ENCODE peak calls at places on chromosomes 3 and 15, in eight cellular contexts. One of them, this sample, is unnamed.

GRCh38 chr3:121627622-121628021 is 33.1 kb downstream of the HCLS1 start:
- DNase-seq in AG10803: no peak
- DNase-seq in astrocyte of the spinal cord: no peak
- DNase-seq in endodermal cell: no peak
- DNase-seq in heart left ventricle: no peak
- DNase-seq in CD4-positive, CD25-positive, alpha-beta regulatory T cell: no peak
- DNase-seq in PC-9: no peak
- DNase-seq in CD4-positive, alpha-beta memory T cell: no peak
- DNase-seq in this sample: no peak

GRCh38 chr3:127254730-127255129 is 33.1 kb downstream of the PRR20G start:
- DNase-seq in AG10803: no peak
- DNase-seq in astrocyte of the spinal cord: no peak
- DNase-seq in endodermal cell: no peak
- DNase-seq in heart left ventricle: no peak
- DNase-seq in CD4-positive, CD25-positive, alpha-beta regulatory T cell: no peak
- DNase-seq in PC-9: no peak
- DNase-seq in CD4-positive, alpha-beta memory T cell: no peak
- DNase-seq in this sample: no peak

GRCh38 chr3:109532257-109533216 is 195.2 kb upstream of the DPPA4 start:
- DNase-seq in AG10803: peak
- DNase-seq in astrocyte of the spinal cord: peak
- DNase-seq in endodermal cell: peak
- DNase-seq in heart left ventricle: no peak
- DNase-seq in CD4-positive, CD25-positive, alpha-beta regulatory T cell: peak
- DNase-seq in PC-9: peak
- DNase-seq in CD4-positive, alpha-beta memory T cell: peak
- DNase-seq in this sample: peak

GRCh38 chr3:23921052-23921511 is 4.2 kb downstream of the RPL15 start:
- DNase-seq in AG10803: no peak
- DNase-seq in astrocyte of the spinal cord: no peak
- DNase-seq in endodermal cell: no peak
- DNase-seq in heart left ventricle: no peak
- DNase-seq in CD4-positive, CD25-positive, alpha-beta regulatory T cell: no peak
- DNase-seq in PC-9: no peak
- DNase-seq in CD4-positive, alpha-beta memory T cell: no peak
- DNase-seq in this sample: no peak

GRCh38 chr15:101801048-101801447 is 2.3 kb upstream of the OR4F6 start:
- DNase-seq in AG10803: no peak
- DNase-seq in astrocyte of the spinal cord: no peak
- DNase-seq in endodermal cell: no peak
- DNase-seq in heart left ventricle: no peak
- DNase-seq in CD4-positive, CD25-positive, alpha-beta regulatory T cell: no peak
- DNase-seq in PC-9: no peak
- DNase-seq in CD4-positive, alpha-beta memory T cell: no peak
- DNase-seq in this sample: no peak

GRCh38 chr3:129992781-129993180 is 18.3 kb downstream of the TRH start:
- DNase-seq in AG10803: no peak
- DNase-seq in astrocyte of the spinal cord: no peak
- DNase-seq in endodermal cell: peak
- DNase-seq in heart left ventricle: no peak
- DNase-seq in CD4-positive, CD25-positive, alpha-beta regulatory T cell: no peak
- DNase-seq in PC-9: no peak
- DNase-seq in CD4-positive, alpha-beta memory T cell: no peak
- DNase-seq in this sample: peak

GRCh38 chr3:138300657-138301056 is 29.0 kb downstream of the NME9 start:
- DNase-seq in AG10803: no peak
- DNase-seq in astrocyte of the spinal cord: no peak
- DNase-seq in endodermal cell: no peak
- DNase-seq in heart left ventricle: no peak
- DNase-seq in CD4-positive, CD25-positive, alpha-beta regulatory T cell: no peak
- DNase-seq in PC-9: no peak
- DNase-seq in CD4-positive, alpha-beta memory T cell: no peak
- DNase-seq in this sample: no peak

GRCh38 chr15:99944131-99944530 is 210.9 kb upstream of the LYSMD4 start:
- DNase-seq in AG10803: no peak
- DNase-seq in astrocyte of the spinal cord: no peak
- DNase-seq in endodermal cell: no peak
- DNase-seq in heart left ventricle: no peak
- DNase-seq in CD4-positive, CD25-positive, alpha-beta regulatory T cell: no peak
- DNase-seq in PC-9: no peak
- DNase-seq in CD4-positive, alpha-beta memory T cell: no peak
- DNase-seq in this sample: no peak

GRCh38 chr15:40047413-40048154 is 8.6 kb upstream of the SRP14 start:
- DNase-seq in AG10803: peak
- DNase-seq in astrocyte of the spinal cord: peak
- DNase-seq in endodermal cell: peak
- DNase-seq in heart left ventricle: peak
- DNase-seq in CD4-positive, CD25-positive, alpha-beta regulatory T cell: peak
- DNase-seq in PC-9: peak
- DNase-seq in CD4-positive, alpha-beta memory T cell: no peak
- DNase-seq in this sample: no peak

GRCh38 chr15:40045572-40046217 is 6.7 kb upstream of the SRP14 start:
- DNase-seq in AG10803: no peak
- DNase-seq in astrocyte of the spinal cord: no peak
- DNase-seq in endodermal cell: peak
- DNase-seq in heart left ventricle: no peak
- DNase-seq in CD4-positive, CD25-positive, alpha-beta regulatory T cell: no peak
- DNase-seq in PC-9: no peak
- DNase-seq in CD4-positive, alpha-beta memory T cell: no peak
- DNase-seq in this sample: peak

GRCh38 chr15:40049076-40049475 is 10.1 kb upstream of the SRP14 start:
- DNase-seq in AG10803: no peak
- DNase-seq in astrocyte of the spinal cord: no peak
- DNase-seq in endodermal cell: peak
- DNase-seq in heart left ventricle: no peak
- DNase-seq in CD4-positive, CD25-positive, alpha-beta regulatory T cell: no peak
- DNase-seq in PC-9: no peak
- DNase-seq in CD4-positive, alpha-beta memory T cell: no peak
- DNase-seq in this sample: no peak

GRCh38 chr15:40046721-40047412 is 7.9 kb upstream of the SRP14 start:
- DNase-seq in AG10803: peak
- DNase-seq in astrocyte of the spinal cord: peak
- DNase-seq in endodermal cell: no peak
- DNase-seq in heart left ventricle: no peak
- DNase-seq in CD4-positive, CD25-positive, alpha-beta regulatory T cell: no peak
- DNase-seq in PC-9: peak
- DNase-seq in CD4-positive, alpha-beta memory T cell: no peak
- DNase-seq in this sample: no peak

DNA sequence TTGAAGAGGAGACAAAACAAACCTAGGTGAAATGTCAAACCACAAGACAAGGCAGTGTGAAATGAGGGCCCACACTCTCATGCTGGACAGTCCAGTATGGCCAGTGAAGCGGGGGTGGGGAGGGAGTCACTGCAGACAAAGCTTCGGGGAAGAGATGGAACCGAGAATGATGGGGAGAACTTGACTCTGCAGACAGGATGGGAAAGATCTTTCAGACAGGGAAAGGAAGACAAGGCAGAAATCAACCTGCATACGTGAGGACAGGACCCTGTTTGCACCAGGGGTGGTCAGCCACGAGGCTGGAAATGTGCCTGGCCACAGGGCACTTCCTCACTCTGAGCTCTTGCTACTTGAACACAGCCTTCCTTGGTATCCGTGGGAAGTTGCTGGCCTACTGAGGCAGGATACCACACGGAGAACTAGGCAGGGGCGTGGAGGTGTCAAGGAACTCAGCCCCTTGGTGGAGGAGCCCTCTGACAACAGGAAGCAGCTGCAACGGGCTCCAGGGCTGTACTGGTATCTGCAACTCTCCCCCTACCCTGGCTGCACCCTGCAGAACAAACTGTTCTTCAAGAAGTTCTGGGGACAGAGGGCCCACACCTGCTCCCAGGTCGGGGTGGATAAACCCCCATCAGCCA is 9.3 kb upstream of the SRP14 start:
- DNase-seq in AG10803: no peak
- DNase-seq in astrocyte of the spinal cord: no peak
- DNase-seq in endodermal cell: no peak
- DNase-seq in heart left ventricle: no peak
- DNase-seq in CD4-positive, CD25-positive, alpha-beta regulatory T cell: peak
- DNase-seq in PC-9: no peak
- DNase-seq in CD4-positive, alpha-beta memory T cell: no peak
- DNase-seq in this sample: no peak
- H3K4me3 ChIP-seq in AG10803: no peak
- H3K4me3 ChIP-seq in astrocyte of the spinal cord: no peak
- H3K4me3 ChIP-seq in endodermal cell: no peak
- H3K4me3 ChIP-seq in heart left ventricle: no peak
- H3K4me3 ChIP-seq in CD4-positive, CD25-positive, alpha-beta regulatory T cell: peak
- H3K4me3 ChIP-seq in PC-9: no peak
- H3K4me3 ChIP-seq in CD4-positive, alpha-beta memory T cell: peak
- H3K4me3 ChIP-seq in this sample: no peak

GRCh38 chr3:111859974-111860859 is 1.2 kb downstream of the PHLDB2 start:
- DNase-seq in AG10803: peak
- DNase-seq in astrocyte of the spinal cord: peak
- DNase-seq in endodermal cell: peak
- DNase-seq in heart left ventricle: peak
- DNase-seq in CD4-positive, CD25-positive, alpha-beta regulatory T cell: peak
- DNase-seq in PC-9: peak
- DNase-seq in CD4-positive, alpha-beta memory T cell: peak
- DNase-seq in this sample: peak

GRCh38 chr3:111856501-111856900 is 2.6 kb upstream of the PHLDB2 start:
- DNase-seq in AG10803: no peak
- DNase-seq in astrocyte of the spinal cord: no peak
- DNase-seq in endodermal cell: no peak
- DNase-seq in heart left ventricle: no peak
- DNase-seq in CD4-positive, CD25-positive, alpha-beta regulatory T cell: no peak
- DNase-seq in PC-9: no peak
- DNase-seq in CD4-positive, alpha-beta memory T cell: no peak
- DNase-seq in this sample: no peak

GRCh38 chr3:111859061-111859973 is at the start of gene PHLDB2:
- DNase-seq in AG10803: peak
- DNase-seq in astrocyte of the spinal cord: peak
- DNase-seq in endodermal cell: peak
- DNase-seq in heart left ventricle: peak
- DNase-seq in CD4-positive, CD25-positive, alpha-beta regulatory T cell: peak
- DNase-seq in PC-9: peak
- DNase-seq in CD4-positive, alpha-beta memory T cell: peak
- DNase-seq in this sample: peak

GRCh38 chr3:111857474-111857873 is 1.6 kb upstream of the PHLDB2 start:
- DNase-seq in AG10803: no peak
- DNase-seq in astrocyte of the spinal cord: no peak
- DNase-seq in endodermal cell: no peak
- DNase-seq in heart left ventricle: no peak
- DNase-seq in CD4-positive, CD25-positive, alpha-beta regulatory T cell: no peak
- DNase-seq in PC-9: no peak
- DNase-seq in CD4-positive, alpha-beta memory T cell: no peak
- DNase-seq in this sample: no peak

DNA sequence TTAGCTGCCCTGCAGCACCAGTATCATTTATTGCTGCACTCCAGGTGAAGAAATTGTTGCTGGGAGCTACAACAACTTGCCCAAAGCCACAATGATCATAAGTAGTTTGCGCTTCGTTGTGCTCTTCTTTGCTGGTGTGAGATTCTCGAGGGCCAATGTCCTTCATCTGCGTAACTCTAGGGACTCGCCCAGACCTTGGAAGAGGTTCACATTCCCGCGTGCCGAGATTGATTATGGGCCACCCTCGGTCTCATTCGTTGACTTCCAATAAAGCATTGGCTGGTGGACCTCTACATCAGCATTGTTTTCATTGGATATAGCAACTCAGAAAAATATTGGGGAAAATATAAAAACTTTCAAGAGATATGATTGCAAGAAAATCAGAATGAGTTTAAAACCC is 424 bp upstream of the PHLDB2 start:
- DNase-seq in AG10803: no peak
- DNase-seq in astrocyte of the spinal cord: no peak
- DNase-seq in endodermal cell: peak
- DNase-seq in heart left ventricle: no peak
- DNase-seq in CD4-positive, CD25-positive, alpha-beta regulatory T cell: no peak
- DNase-seq in PC-9: no peak
- DNase-seq in CD4-positive, alpha-beta memory T cell: no peak
- DNase-seq in this sample: no peak
- H3K4me3 ChIP-seq in AG10803: peak
- H3K4me3 ChIP-seq in astrocyte of the spinal cord: peak
- H3K4me3 ChIP-seq in endodermal cell: peak
- H3K4me3 ChIP-seq in heart left ventricle: peak
- H3K4me3 ChIP-seq in CD4-positive, CD25-positive, alpha-beta regulatory T cell: peak
- H3K4me3 ChIP-seq in PC-9: peak
- H3K4me3 ChIP-seq in CD4-positive, alpha-beta memory T cell: no peak
- H3K4me3 ChIP-seq in this sample: peak

DNA sequence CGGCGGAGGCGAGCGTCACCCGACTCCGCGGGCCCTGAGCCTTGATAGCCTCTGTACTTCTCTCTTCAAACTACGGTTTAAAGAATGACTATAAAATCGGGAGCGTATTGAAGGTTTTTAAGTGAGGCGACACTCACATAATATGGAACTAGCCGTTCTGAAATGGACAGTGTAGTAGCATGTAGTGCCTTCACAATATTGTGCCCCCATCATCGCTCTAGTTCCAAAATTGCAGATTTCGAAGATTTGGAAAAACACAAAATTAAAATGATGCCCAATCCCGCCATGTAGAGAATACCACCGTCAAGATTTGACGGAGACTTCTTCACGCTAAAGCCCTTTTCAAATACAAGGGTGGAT is 330 bp upstream of the TAMM41 start:
- DNase-seq in AG10803: no peak
- DNase-seq in astrocyte of the spinal cord: no peak
- DNase-seq in endodermal cell: no peak
- DNase-seq in heart left ventricle: no peak
- DNase-seq in CD4-positive, CD25-positive, alpha-beta regulatory T cell: no peak
- DNase-seq in PC-9: no peak
- DNase-seq in CD4-positive, alpha-beta memory T cell: no peak
- DNase-seq in this sample: no peak
- H3K4me3 ChIP-seq in AG10803: peak
- H3K4me3 ChIP-seq in astrocyte of the spinal cord: peak
- H3K4me3 ChIP-seq in endodermal cell: peak
- H3K4me3 ChIP-seq in heart left ventricle: peak
- H3K4me3 ChIP-seq in CD4-positive, CD25-positive, alpha-beta regulatory T cell: peak
- H3K4me3 ChIP-seq in PC-9: peak
- H3K4me3 ChIP-seq in CD4-positive, alpha-beta memory T cell: no peak
- H3K4me3 ChIP-seq in this sample: peak

GRCh38 chr3:184488577-184488976 is 73.0 kb upstream of the EPHB3 start:
- DNase-seq in AG10803: no peak
- DNase-seq in astrocyte of the spinal cord: no peak
- DNase-seq in endodermal cell: no peak
- DNase-seq in heart left ventricle: no peak
- DNase-seq in CD4-positive, CD25-positive, alpha-beta regulatory T cell: no peak
- DNase-seq in PC-9: no peak
- DNase-seq in CD4-positive, alpha-beta memory T cell: no peak
- DNase-seq in this sample: no peak

GRCh38 chr3:184496933-184497332 is 64.7 kb upstream of the EPHB3 start:
- DNase-seq in AG10803: no peak
- DNase-seq in astrocyte of the spinal cord: no peak
- DNase-seq in endodermal cell: no peak
- DNase-seq in heart left ventricle: no peak
- DNase-seq in CD4-positive, CD25-positive, alpha-beta regulatory T cell: no peak
- DNase-seq in PC-9: no peak
- DNase-seq in CD4-positive, alpha-beta memory T cell: no peak
- DNase-seq in this sample: no peak

GRCh38 chr3:184491011-184491576 is 70.5 kb upstream of the EPHB3 start:
- DNase-seq in AG10803: no peak
- DNase-seq in astrocyte of the spinal cord: no peak
- DNase-seq in endodermal cell: peak
- DNase-seq in heart left ventricle: no peak
- DNase-seq in CD4-positive, CD25-positive, alpha-beta regulatory T cell: no peak
- DNase-seq in PC-9: no peak
- DNase-seq in CD4-positive, alpha-beta memory T cell: no peak
- DNase-seq in this sample: no peak

GRCh38 chr3:184489457-184489856 is 72.1 kb upstream of the EPHB3 start:
- DNase-seq in AG10803: peak
- DNase-seq in astrocyte of the spinal cord: no peak
- DNase-seq in endodermal cell: no peak
- DNase-seq in heart left ventricle: no peak
- DNase-seq in CD4-positive, CD25-positive, alpha-beta regulatory T cell: no peak
- DNase-seq in PC-9: no peak
- DNase-seq in CD4-positive, alpha-beta memory T cell: no peak
- DNase-seq in this sample: no peak

GRCh38 chr3:184491867-184492615 is 69.5 kb upstream of the EPHB3 start:
- DNase-seq in AG10803: no peak
- DNase-seq in astrocyte of the spinal cord: no peak
- DNase-seq in endodermal cell: no peak
- DNase-seq in heart left ventricle: peak
- DNase-seq in CD4-positive, CD25-positive, alpha-beta regulatory T cell: peak
- DNase-seq in PC-9: no peak
- DNase-seq in CD4-positive, alpha-beta memory T cell: no peak
- DNase-seq in this sample: no peak
- H3K4me3 ChIP-seq in AG10803: no peak
- H3K4me3 ChIP-seq in astrocyte of the spinal cord: no peak
- H3K4me3 ChIP-seq in endodermal cell: no peak
- H3K4me3 ChIP-seq in heart left ventricle: peak
- H3K4me3 ChIP-seq in CD4-positive, CD25-positive, alpha-beta regulatory T cell: no peak
- H3K4me3 ChIP-seq in PC-9: no peak
- H3K4me3 ChIP-seq in CD4-positive, alpha-beta memory T cell: no peak
- H3K4me3 ChIP-seq in this sample: no peak

This sample was measured in HAP-1.